ENCODE peak calls at places on chromosomes 12 and 14, in six cellular contexts. F is K562, Z is stomach, J is A549, P is H54, D is uterus. X is an unnamed sample.
A peak's percentile ranks its signal among the peaks of the same experiment; 100 is the strongest.

GRCh38 chr12:724194-724855 is 28.1 kb upstream of the WNK1 start:
- DNase-seq in Z (no peak), F (no peak), D (no peak), J (no peak), P (no peak), X (peak; percentile 29)

GRCh38 chr14:89185919-89186849 is 230.8 kb downstream of the FOXN3 start:
- DNase-seq in P (peak; percentile 5), Z (no peak), F (no peak), J (no peak), D (peak; percentile 48), X (peak; percentile 75)

GRCh38 chr14:22538671-22539228 is 50.3 kb downstream of the DAD1 start:
- DNase-seq in J (no peak), P (no peak), F (no peak), D (no peak), Z (no peak), X (no peak)

GRCh38 chr12:58629376-58629775 is 290.9 kb downstream of the LRIG3 start:
- DNase-seq in F (no peak), D (no peak), Z (no peak), P (no peak), J (no peak), X (no peak)

GRCh38 chr14:77003960-77004710 is 24.4 kb downstream of the IRF2BPL start:
- DNase-seq in P (no peak), D (no peak), J (no peak), Z (peak; percentile 70), F (no peak), X (no peak)

GRCh38 chr12:131570596-131570995 is 140.3 kb upstream of the SFSWAP start:
- DNase-seq in Z (no peak), P (no peak), F (no peak), D (no peak), J (no peak), X (no peak)

GRCh38 chr12:112303004-112303403 is 79.2 kb downstream of the HECTD4 start:
- DNase-seq in D (no peak), J (peak; percentile 67), F (no peak), P (peak; percentile 72), Z (no peak), X (no peak)

GRCh38 chr14:31768355-31768754 is 207.2 kb downstream of the NUBPL start:
- DNase-seq in J (no peak), F (no peak), D (no peak), Z (no peak), P (no peak), X (no peak)

GRCh38 chr12:52015393-52016081 is 8.8 kb downstream of the TAMALIN start:
- DNase-seq in D (no peak), J (no peak), P (no peak), Z (no peak), F (no peak), X (no peak)

GRCh38 chr12:104466694-104467345 is 10.1 kb downstream of the CHST11 start:
- DNase-seq in J (no peak), D (no peak), P (no peak), F (no peak), Z (no peak), X (no peak)

GRCh38 chr12:7327913-7328312 is 24.0 kb downstream of the ACSM4 start:
- DNase-seq in D (no peak), F (no peak), J (no peak), P (no peak), Z (no peak), X (no peak)

GRCh38 chr12:128069359-128069997 is 197.5 kb upstream of the TMEM132C start:
- DNase-seq in F (peak; percentile 52), Z (no peak), J (peak; percentile 15), P (peak; percentile 12), D (no peak), X (peak; percentile 74)

GRCh38 chr12:39292125-39292630 is 150.7 kb downstream of the KIF21A start:
- DNase-seq in F (no peak), J (no peak), Z (no peak), D (no peak), P (no peak), X (no peak)

GRCh38 chr12:120542166-120542565 is 8.0 kb downstream of the RNF10 start:
- DNase-seq in F (no peak), D (no peak), P (no peak), J (no peak), Z (no peak), X (no peak)
- TF ChIP-seq POLR2A in F (no peak), D (no peak), P (no peak), J (no peak), Z (no peak), X (no peak)

DNA sequence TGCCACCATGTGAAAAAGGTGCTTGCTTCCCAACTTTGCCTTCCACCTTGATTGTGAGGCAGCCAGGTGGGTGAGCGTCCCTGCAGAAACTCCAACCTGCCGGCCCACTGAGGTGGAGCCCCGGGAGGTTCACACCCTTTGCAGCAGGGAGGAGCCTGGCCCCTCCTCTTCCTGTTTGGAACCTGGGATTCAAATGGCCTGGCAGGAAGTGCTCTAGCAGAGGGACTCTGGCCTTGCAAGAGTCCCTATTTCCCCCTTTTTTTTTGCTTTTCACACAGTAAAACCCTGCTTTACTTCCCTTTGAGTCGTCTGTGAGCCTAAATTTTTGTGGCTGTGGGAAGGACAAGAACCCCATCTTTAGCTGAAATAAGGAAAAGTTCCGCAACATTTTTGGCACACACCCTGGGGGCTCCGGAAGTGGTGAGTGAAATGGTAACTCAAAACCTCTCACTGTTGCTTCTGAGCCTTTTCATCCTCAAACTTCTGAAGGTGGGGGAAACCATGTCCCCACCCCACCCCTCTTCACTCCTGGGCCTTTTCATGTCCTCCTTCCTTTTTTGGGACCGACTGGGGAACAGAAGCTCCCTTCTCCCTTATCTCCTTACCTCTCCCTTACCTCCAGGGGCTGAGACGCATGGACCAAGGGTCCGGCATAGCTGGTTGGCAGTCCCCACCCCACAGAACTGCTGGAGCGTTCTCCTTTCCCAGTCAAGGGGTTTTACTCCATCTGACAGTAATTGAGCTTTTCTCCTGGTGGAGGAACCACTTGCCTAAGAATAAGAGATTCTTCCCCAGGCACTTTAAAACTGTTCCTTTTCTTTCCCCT is 102.0 kb downstream of the KCNMB4 start:
- DNase-seq in P (no peak), D (no peak), Z (no peak), F (no peak), J (no peak), X (peak; percentile 27)
- TF ChIP-seq POLR2A in P (no peak), D (no peak), Z (no peak), F (no peak), J (no peak), X (no peak)

DNA sequence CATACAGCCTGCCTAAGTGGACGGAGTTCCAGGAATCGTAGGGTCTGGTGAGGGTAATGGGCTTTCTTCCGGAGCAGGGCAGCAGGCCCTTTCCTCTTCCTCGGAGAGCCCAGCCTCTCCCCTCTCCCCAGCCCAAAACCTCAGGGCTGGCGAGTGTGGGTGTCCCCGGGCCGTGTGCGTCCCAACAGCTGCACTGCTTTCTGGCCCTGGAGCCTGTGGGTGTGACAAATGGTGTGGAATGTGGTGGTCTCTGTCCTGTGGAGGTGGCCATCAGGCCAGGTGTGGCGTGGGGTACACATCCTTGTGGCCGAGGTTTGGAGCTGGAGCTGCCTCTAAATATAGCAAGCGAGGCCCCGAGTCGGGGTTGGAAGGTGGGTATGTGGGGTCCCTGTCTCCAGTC is 8.5 kb downstream of the ORAI1 start:
- DNase-seq in Z (no peak), P (no peak), D (no peak), J (no peak), F (no peak), X (no peak)
- TF ChIP-seq POLR2A in Z (no peak), P (no peak), D (no peak), J (no peak), F (no peak), X (no peak)

DNA sequence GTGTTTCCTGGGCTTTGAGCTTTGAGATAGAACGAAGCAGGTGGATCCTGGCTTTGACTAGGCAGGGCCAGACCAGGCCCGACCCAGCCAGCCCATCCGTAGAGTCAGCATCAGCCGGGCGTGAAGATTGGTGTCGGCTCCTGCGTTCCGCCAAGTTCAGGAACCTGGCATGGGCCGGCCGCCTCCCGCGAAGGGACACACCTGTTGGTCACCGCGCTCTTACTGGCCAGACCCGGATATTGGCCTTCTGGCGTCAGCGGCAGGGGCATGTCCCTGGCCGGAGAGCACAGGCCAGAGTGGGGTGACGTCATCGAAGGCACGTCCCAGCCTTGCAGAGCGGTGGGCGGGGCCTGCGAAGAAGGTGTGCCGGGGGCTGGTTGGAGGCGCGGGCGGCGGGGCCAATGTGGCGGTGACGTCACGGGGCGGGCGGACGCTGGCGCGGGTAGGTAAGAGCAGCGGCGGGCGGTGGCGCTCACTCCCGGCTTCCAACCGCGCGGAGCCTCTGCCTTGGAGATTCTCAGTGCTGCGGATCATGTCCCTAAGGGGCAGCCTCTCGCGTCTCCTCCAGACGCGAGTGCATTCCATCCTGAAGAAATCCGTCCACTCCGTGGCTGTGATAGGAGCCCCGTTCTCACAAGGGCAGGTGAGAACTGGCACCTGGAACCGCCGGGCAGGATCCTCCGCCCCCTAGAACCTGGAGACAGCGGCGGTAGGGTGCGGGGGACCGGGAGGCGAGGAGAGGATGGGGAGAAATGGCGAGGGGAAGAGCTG is at the start of gene ARG2:
- DNase-seq in Z (peak; percentile 100), P (peak; percentile 81), F (peak; percentile 95), D (peak; percentile 98), J (peak; percentile 91), X (peak; percentile 100)
- TF ChIP-seq POLR2A in Z (no peak), P (no peak), F (peak; percentile 74), D (peak; percentile 71), J (no peak), X (peak; percentile 95)

DNA sequence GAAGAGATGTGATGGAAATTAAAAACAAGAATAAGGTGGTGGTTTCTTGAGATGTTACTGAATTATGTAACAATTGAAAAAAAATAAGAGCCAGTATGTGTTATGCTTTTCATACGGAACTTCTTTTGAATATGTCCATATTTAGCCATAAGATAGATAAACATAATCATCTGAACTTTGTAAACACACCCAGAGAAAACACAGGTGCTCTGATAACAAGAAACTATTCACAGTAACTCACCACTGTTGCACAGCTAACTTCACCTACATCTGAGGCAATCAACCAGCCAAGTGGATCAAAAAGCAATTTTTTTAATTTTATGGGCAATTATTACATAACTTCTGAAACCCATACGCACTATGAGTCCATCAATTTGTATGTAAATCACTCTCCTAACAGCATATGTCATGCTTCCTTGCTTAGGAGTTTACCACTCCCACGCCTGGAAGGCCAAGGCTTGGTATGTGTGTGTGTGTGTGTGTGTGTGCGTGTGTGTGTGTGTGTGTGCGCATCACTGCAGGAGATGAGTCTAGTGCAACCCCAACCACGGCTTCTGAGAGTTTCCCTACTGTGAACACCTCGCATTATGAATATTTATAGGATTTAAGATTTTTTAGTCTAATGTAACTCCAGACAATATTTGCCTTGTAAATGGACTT is 443.4 kb downstream of the BCAT1 start:
- DNase-seq in P (no peak), J (no peak), Z (no peak), D (no peak), F (no peak), X (no peak)
- TF ChIP-seq POLR2A in P (no peak), J (no peak), Z (no peak), D (no peak), F (no peak), X (no peak)

DNA sequence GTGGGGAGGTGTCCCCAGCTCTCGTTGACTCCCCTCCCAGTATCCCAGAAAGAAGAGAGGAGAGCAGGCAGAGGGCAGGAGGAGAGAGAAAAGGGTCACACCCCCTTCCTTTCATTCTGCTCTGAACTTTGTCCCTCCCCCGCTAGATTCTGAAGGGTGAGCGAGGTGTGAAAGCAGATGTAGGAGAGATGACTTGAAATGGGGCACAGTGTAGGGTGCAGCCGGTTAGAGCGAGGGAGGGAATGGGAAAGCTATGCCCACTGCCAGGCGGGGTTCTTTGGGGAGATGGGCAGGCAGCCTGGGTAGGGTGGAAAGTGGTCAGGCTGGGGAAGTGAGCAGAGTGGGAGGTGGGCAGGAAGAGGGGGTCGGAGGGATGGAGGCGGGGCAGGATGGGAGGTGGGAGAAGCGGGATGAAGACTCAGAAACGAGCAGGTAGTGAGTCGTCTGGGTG is 11.6 kb upstream of the CALCOCO1 start:
- DNase-seq in P (no peak), F (no peak), D (no peak), J (no peak), Z (no peak), X (no peak)
- TF ChIP-seq POLR2A in P (no peak), F (no peak), D (no peak), J (no peak), Z (no peak), X (no peak)

GRCh38 chr12:67986632-67987031 is 2.6 kb upstream of the IFNG-AS1 start:
- DNase-seq in Z (no peak), D (no peak), F (no peak), J (no peak), P (no peak), X (no peak)
- TF ChIP-seq POLR2A in Z (no peak), D (no peak), F (no peak), J (no peak), P (no peak), X (no peak)

X was measured in Peyer's patch.